ENCODE peak calls at places on chromosomes 16 and 17, in seven cellular contexts. N is RPMI7951; X is activated T-cell treated with anti-CD3 and anti-CD28 coated beads for 1 hour; Z is NCI-H510A treated with DMSO at 0.1 percent for 48 hours; A is midbrain; B is stimulated activated naive CD8-positive, alpha-beta T cell treated with anti-CD3 and anti-CD28 coated beads, Interleukin-15, amount 100 ng/mL, for 72 hours; Y is C1 segment of cervical spinal cord. D is an unnamed sample.

GRCh38 chr16:89695875-89696597 is 5.5 kb downstream of the SPATA2L start:
- DNase-seq in Z (no peak), A (no peak), B (peak), X (no peak), N (no peak), Y (no peak), D (no peak)

GRCh38 chr17:82866521-82867214 is 26.8 kb upstream of the ZNF750 start:
- DNase-seq in B (no peak), Y (no peak), A (no peak), X (no peak), N (peak), Z (peak), D (no peak)

GRCh38 chr17:78147315-78147998 is 1.3 kb downstream of the C17orf99 start:
- DNase-seq in Z (no peak), X (no peak), N (no peak), A (no peak), Y (no peak), B (no peak), D (no peak)

GRCh38 chr16:81548901-81549546 is 104.4 kb downstream of the CMIP start:
- DNase-seq in B (no peak), X (no peak), A (no peak), Z (no peak), N (no peak), Y (no peak), D (no peak)

GRCh38 chr17:18138065-18138749 is 29.7 kb downstream of the MYO15A start:
- DNase-seq in B (no peak), A (no peak), N (no peak), Y (no peak), X (no peak), Z (no peak), D (no peak)

GRCh38 chr16:8848939-8849391 is 19.8 kb downstream of the CARHSP1 start:
- DNase-seq in N (peak), B (no peak), Z (no peak), Y (no peak), A (no peak), X (no peak), D (no peak)

GRCh38 chr17:19383681-19384470 is 3.1 kb downstream of the MFAP4 start:
- DNase-seq in A (no peak), Z (no peak), X (no peak), B (no peak), Y (no peak), N (no peak), D (peak)

GRCh38 chr16:80828495-80828894 is 24.1 kb upstream of the CDYL2 start:
- DNase-seq in B (no peak), N (no peak), X (no peak), Y (no peak), Z (no peak), A (no peak), D (no peak)

GRCh38 chr16:85093705-85094104 is 18.6 kb downstream of the CIBAR2 start:
- DNase-seq in Z (no peak), Y (no peak), A (no peak), B (no peak), N (no peak), X (no peak), D (no peak)

GRCh38 chr16:31453255-31454204 is 5.8 kb upstream of the ARMC5 start:
- DNase-seq in B (no peak), Z (no peak), A (no peak), Y (no peak), X (no peak), N (no peak), D (no peak)

GRCh38 chr17:50212121-50212843 is 10.9 kb upstream of the COL1A1 start:
- DNase-seq in B (peak), Z (no peak), A (no peak), X (no peak), N (peak), Y (no peak), D (no peak)

GRCh38 chr17:16428098-16428882 is 12.9 kb downstream of the TRPV2 start:
- DNase-seq in X (peak), Y (no peak), A (peak), B (peak), Z (peak), N (no peak), D (no peak)

GRCh38 chr16:89319883-89320716 is 102.6 kb downstream of the ZNF778 start:
- DNase-seq in Y (no peak), Z (no peak), N (peak), X (no peak), B (no peak), A (no peak), D (no peak)

GRCh38 chr16:24540575-24541240 is 1.3 kb downstream of the RBBP6 start:
- DNase-seq in Z (peak), B (peak), A (no peak), N (no peak), Y (no peak), X (no peak), D (no peak)

GRCh38 chr17:4551796-4552525 is 3.2 kb downstream of the MYBBP1A start:
- DNase-seq in B (no peak), N (no peak), Y (no peak), Z (no peak), A (no peak), X (no peak), D (no peak)

GRCh38 chr16:66437391-66437945 is 10.4 kb downstream of the BEAN1 start:
- DNase-seq in Z (no peak), X (no peak), B (no peak), A (no peak), Y (no peak), N (no peak), D (no peak)

GRCh38 chr16:4097826-4098240 is 18.4 kb downstream of the ADCY9 start:
- DNase-seq in Z (no peak), A (no peak), N (no peak), Y (no peak), X (no peak), B (no peak), D (no peak)

GRCh38 chr17:8417806-8418205 is 17.9 kb upstream of the NDEL1 start:
- DNase-seq in Z (no peak), A (no peak), N (no peak), Y (no peak), B (no peak), X (no peak), D (no peak)

GRCh38 chr16:66832661-66833305 is 2.0 kb upstream of the NAE1 start:
- DNase-seq in A (no peak), Y (no peak), B (no peak), X (no peak), Z (no peak), N (peak), D (no peak)

GRCh38 chr17:31802502-31802901 is 56.5 kb downstream of the COPRS start:
- DNase-seq in B (no peak), Z (no peak), A (no peak), X (no peak), Y (no peak), N (no peak), D (no peak)

GRCh38 chr17:73492802-73493139 is 151.5 kb downstream of the SDK2 start:
- DNase-seq in B (no peak), Y (no peak), X (no peak), A (no peak), N (peak), Z (peak), D (no peak)

GRCh38 chr17:45052052-45052772 is 780 bp upstream of the DCAKD start:
- DNase-seq in N (peak), Y (no peak), Z (peak), A (peak), B (peak), X (peak), D (peak)

GRCh38 chr16:66227766-66228530 is 138.5 kb upstream of the CDH5 start:
- DNase-seq in B (no peak), Y (no peak), X (no peak), N (no peak), Z (no peak), A (no peak), D (no peak)

GRCh38 chr16:2198283-2198682 is 1.9 kb upstream of the CASKIN1 start:
- DNase-seq in B (no peak), Z (no peak), A (no peak), X (no peak), N (no peak), Y (no peak), D (no peak)

GRCh38 chr17:80818871-80819270 is 172.8 kb upstream of the CHMP6 start:
- DNase-seq in N (no peak), Y (no peak), B (no peak), Z (no peak), X (no peak), A (no peak), D (no peak)

GRCh38 chr17:72816406-72816805 is 276.1 kb downstream of the SLC39A11 start:
- DNase-seq in B (no peak), Z (no peak), A (no peak), X (no peak), N (no peak), Y (no peak), D (no peak)

GRCh38 chr17:74325376-74325742 is 667 bp upstream of the KIF19 start:
- DNase-seq in Z (no peak), X (no peak), B (no peak), N (no peak), Y (no peak), A (peak), D (peak)

GRCh38 chr17:59762022-59762825 is 54.8 kb downstream of the VMP1 start:
- DNase-seq in X (no peak), A (no peak), N (peak), Z (no peak), B (peak), Y (no peak), D (no peak)